ENCODE peak calls at places on chromosomes 1 and 21, in seven cellular contexts. S is esophagus muscularis mucosa, A is spleen, N is K562, P is GM12892, X is stomach, V is upper lobe of left lung. G is an unnamed sample.

GRCh38 chr1:200668514-200669313 is 993 bp downstream of the DDX59 start:
- DNase-seq in P (no peak), X (no peak), S (no peak), A (no peak), N (peak), V (no peak), G (no peak)

GRCh38 chr1:207606362-207606755 is 38.6 kb upstream of the CR1L start:
- DNase-seq in N (no peak), X (no peak), P (no peak), S (no peak), A (no peak), V (no peak), G (no peak)

GRCh38 chr1:66947267-66947666 is 22.5 kb downstream of the MIER1 start:
- DNase-seq in V (no peak), S (no peak), N (no peak), A (no peak), X (no peak), P (no peak), G (no peak)

GRCh38 chr1:47434051-47434842 is 3.6 kb upstream of the FOXD2 start:
- DNase-seq in S (no peak), X (peak), A (no peak), N (no peak), V (peak), P (no peak), G (peak)

GRCh38 chr1:204384636-204385354 is 25.1 kb upstream of the PLEKHA6 start:
- DNase-seq in S (no peak), A (no peak), X (peak), V (peak), P (no peak), N (no peak), G (peak)

GRCh38 chr21:41875086-41875485 is 4.1 kb downstream of the PRDM15 start:
- DNase-seq in S (no peak), P (no peak), V (no peak), N (no peak), A (peak), X (no peak), G (no peak)

GRCh38 chr1:90045853-90046563 is 51.1 kb downstream of the ZNF326 start:
- DNase-seq in A (no peak), N (peak), S (no peak), P (no peak), V (no peak), X (no peak), G (no peak)

GRCh38 chr1:221743416-221744208 is 1.7 kb upstream of the DUSP10 start:
- DNase-seq in N (no peak), P (no peak), A (no peak), V (no peak), S (no peak), X (no peak), G (no peak)

GRCh38 chr1:177858222-177858894 is 111.5 kb downstream of the SEC16B start:
- DNase-seq in V (no peak), A (no peak), N (no peak), P (no peak), S (no peak), X (no peak), G (no peak)

GRCh38 chr1:81689531-81689941 is 111.2 kb upstream of the ADGRL2 start:
- DNase-seq in P (no peak), V (no peak), N (no peak), A (no peak), X (no peak), S (no peak), G (no peak)

GRCh38 chr1:14842891-14843290 is 244.4 kb downstream of the KAZN start:
- DNase-seq in V (no peak), A (no peak), X (no peak), P (no peak), S (no peak), N (no peak), G (no peak)

GRCh38 chr1:53371121-53371666 is 43.3 kb upstream of the LRP8 start:
- DNase-seq in S (peak), X (peak), N (no peak), P (no peak), A (peak), V (no peak), G (no peak)

GRCh38 chr1:35808376-35809155 is 750 bp downstream of the AGO4 start:
- DNase-seq in N (peak), P (peak), A (peak), X (peak), S (no peak), V (peak), G (peak)

GRCh38 chr1:166184897-166185296 is 18.1 kb upstream of the FAM78B start:
- DNase-seq in X (no peak), P (no peak), A (no peak), S (no peak), N (no peak), V (no peak), G (no peak)

GRCh38 chr1:76759950-76760349 is 107.3 kb upstream of the ST6GALNAC5 start:
- DNase-seq in X (no peak), A (no peak), P (no peak), N (no peak), V (no peak), S (no peak), G (no peak)

GRCh38 chr1:99277066-99277465 is 12.8 kb downstream of the PLPPR4 start:
- DNase-seq in S (no peak), V (no peak), X (no peak), A (no peak), N (no peak), P (no peak), G (no peak)

GRCh38 chr1:24018611-24019580 is 38.8 kb upstream of the SRSF10 start:
- DNase-seq in P (no peak), X (peak), N (peak), A (no peak), S (peak), V (peak), G (peak)

GRCh38 chr1:160193091-160193819 is 2.9 kb downstream of the CASQ1 start:
- DNase-seq in S (peak), P (peak), N (peak), A (peak), X (peak), V (no peak), G (peak)

GRCh38 chr1:87512431-87512830 is 183.8 kb downstream of the LMO4 start:
- DNase-seq in S (no peak), V (no peak), N (no peak), A (no peak), P (no peak), X (no peak), G (no peak)

GRCh38 chr1:36560621-36561364 is 78.1 kb upstream of the CSF3R start:
- DNase-seq in P (no peak), A (no peak), S (no peak), V (no peak), X (no peak), N (no peak), G (no peak)

GRCh38 chr1:231162970-231163830 is 1.3 kb downstream of the TRIM67 start:
- DNase-seq in A (no peak), N (no peak), P (no peak), V (peak), S (no peak), X (no peak), G (no peak)

GRCh38 chr1:225709101-225709500 is 56.2 kb upstream of the ENAH start:
- DNase-seq in S (no peak), V (no peak), N (no peak), A (no peak), X (no peak), P (no peak), G (peak)

GRCh38 chr1:20723537-20724363 is 5.9 kb upstream of the KIF17 start:
- DNase-seq in P (no peak), N (no peak), S (no peak), A (no peak), V (peak), X (no peak), G (peak)

GRCh38 chr1:65083263-65083896 is 64.6 kb upstream of the AK4 start:
- DNase-seq in X (no peak), S (no peak), N (peak), A (no peak), P (no peak), V (no peak), G (no peak)

GRCh38 chr1:6490181-6491075 is 1.0 kb downstream of the PLEKHG5 start:
- DNase-seq in S (no peak), X (peak), A (peak), N (peak), V (peak), P (peak), G (peak)

GRCh38 chr1:58881471-58881994 is 97.7 kb upstream of the JUN start:
- DNase-seq in V (no peak), P (no peak), S (no peak), X (peak), N (peak), A (no peak), G (no peak)
- TF ChIP-seq POLR2AphosphoS5 in V (peak), P (no peak), S (peak), X (no peak), N (peak), A (no peak), G (no peak)

GRCh38 chr1:54851406-54851805 is 35.6 kb downstream of the DHCR24 start:
- DNase-seq in S (no peak), X (no peak), V (no peak), P (no peak), A (no peak), N (no peak), G (no peak)

GRCh38 chr1:54850737-54851136 is 36.3 kb downstream of the DHCR24 start:
- DNase-seq in P (no peak), V (no peak), X (no peak), S (no peak), A (no peak), N (no peak), G (no peak)

GRCh38 chr1:54850082-54850730 is 36.8 kb downstream of the DHCR24 start:
- DNase-seq in A (no peak), N (no peak), S (no peak), P (no peak), X (no peak), V (no peak), G (no peak)

GRCh38 chr1:54848134-54848948 is 38.7 kb downstream of the DHCR24 start:
- DNase-seq in A (no peak), N (no peak), V (no peak), S (no peak), P (no peak), X (no peak), G (no peak)

GRCh38 chr1:54849219-54850081 is 37.5 kb downstream of the DHCR24 start:
- DNase-seq in V (no peak), P (no peak), X (no peak), S (no peak), N (no peak), A (no peak), G (no peak)
- TF ChIP-seq POLR2AphosphoS5 in V (no peak), P (no peak), X (no peak), S (no peak), N (no peak), A (no peak), G (no peak)

GRCh38 chr1:54777431-54777830 is 13.1 kb upstream of the PARS2 start:
- DNase-seq in P (no peak), N (no peak), A (no peak), S (no peak), X (no peak), V (no peak), G (no peak)
- TF ChIP-seq POLR2AphosphoS5 in P (no peak), N (no peak), A (no peak), S (no peak), X (no peak), V (no peak), G (no peak)

GRCh38 chr1:91774520-91775203 is 111.3 kb downstream of the TGFBR3 start:
- DNase-seq in S (no peak), A (no peak), P (no peak), X (no peak), N (no peak), V (no peak), G (no peak)

GRCh38 chr1:91777630-91778300 is 108.2 kb downstream of the TGFBR3 start:
- DNase-seq in V (no peak), P (no peak), A (no peak), S (no peak), X (no peak), N (no peak), G (no peak)

GRCh38 chr1:91775227-91775626 is 110.7 kb downstream of the TGFBR3 start:
- DNase-seq in S (no peak), N (no peak), A (no peak), V (no peak), P (no peak), X (no peak), G (no peak)

GRCh38 chr1:91777196-91777595 is 108.8 kb downstream of the TGFBR3 start:
- DNase-seq in P (no peak), V (no peak), N (no peak), A (no peak), X (no peak), S (no peak), G (no peak)

GRCh38 chr1:91776068-91776794 is 109.7 kb downstream of the TGFBR3 start:
- DNase-seq in V (no peak), X (no peak), A (no peak), S (no peak), P (no peak), N (no peak), G (no peak)
- TF ChIP-seq POLR2AphosphoS5 in V (no peak), X (no peak), A (no peak), S (no peak), P (no peak), N (no peak), G (no peak)

GRCh38 chr1:109762039-109762585 is 1.6 kb downstream of the EPS8L3 start:
- DNase-seq in X (no peak), N (no peak), P (no peak), S (no peak), V (no peak), A (no peak), G (no peak)

GRCh38 chr1:109761227-109762038 is 2.3 kb downstream of the EPS8L3 start:
- DNase-seq in N (no peak), X (peak), S (no peak), A (peak), V (no peak), P (no peak), G (no peak)

GRCh38 chr1:109764561-109765482 is 1.1 kb upstream of the EPS8L3 start:
- DNase-seq in S (no peak), V (no peak), N (no peak), X (peak), A (peak), P (no peak), G (no peak)

GRCh38 chr1:109763646-109764415 is at the start of gene EPS8L3:
- DNase-seq in S (no peak), X (peak), A (peak), N (no peak), V (no peak), P (no peak), G (no peak)

DNA sequence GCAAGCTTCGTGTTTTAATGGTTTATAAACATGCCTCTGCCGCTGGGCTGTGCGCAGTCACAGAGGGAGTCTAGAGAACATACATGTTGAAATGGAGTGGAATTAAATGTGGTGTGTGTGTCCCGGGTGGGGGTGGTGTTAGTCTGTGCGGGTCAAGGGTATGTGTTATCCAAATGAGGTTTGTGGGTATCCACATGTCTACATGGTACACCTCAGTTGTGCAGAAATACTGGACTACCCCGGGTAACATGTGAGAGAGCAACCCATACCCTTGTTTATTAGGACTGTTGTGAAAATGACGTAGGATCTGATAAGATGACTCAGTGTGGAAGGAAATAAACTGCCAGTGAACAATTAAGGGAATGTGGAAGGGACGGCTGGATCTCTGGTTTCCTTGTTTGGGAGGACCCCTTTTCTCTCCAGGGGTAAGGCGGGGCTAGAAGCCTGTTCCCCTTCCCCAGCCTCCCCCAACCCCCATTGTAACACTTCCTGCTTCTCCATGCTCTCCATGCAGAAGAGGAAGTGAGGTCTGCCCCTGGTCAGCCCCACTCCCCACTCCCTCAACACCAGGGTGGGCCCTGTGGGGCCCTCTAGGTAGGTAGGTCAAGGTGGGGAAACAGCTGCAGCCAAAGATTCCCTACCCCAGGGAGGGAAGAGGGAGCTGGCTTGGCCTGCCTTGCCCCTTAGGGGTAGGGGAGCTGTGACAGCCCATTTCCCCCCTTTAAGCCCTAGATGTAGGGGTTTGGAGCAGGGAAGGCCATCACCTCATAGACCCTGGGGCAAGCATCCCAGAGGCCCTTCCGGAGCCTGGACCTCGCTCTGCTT is 690 bp downstream of the EPS8L3 start:
- DNase-seq in A (peak), N (peak), V (no peak), X (peak), P (no peak), S (no peak), G (no peak)
- TF ChIP-seq POLR2AphosphoS5 in A (no peak), N (no peak), V (no peak), X (no peak), P (no peak), S (no peak), G (peak)

G was measured in prostate gland.